ENCODE peak calls at places on chromosomes 6 and 20, in four cellular contexts. I is CD4-positive, alpha-beta T cell; C is HL-60; P is B cell. U is an unnamed sample.

GRCh38 chr20:45588800-45589199 is 9.7 kb upstream of the WFDC8 start:
- DNase-seq in I (no peak), C (no peak), P (no peak), U (no peak)

GRCh38 chr6:130975325-130975724 is 87.7 kb downstream of the EPB41L2 start:
- DNase-seq in I (no peak), C (no peak), P (no peak), U (no peak)

GRCh38 chr6:152232494-152233151 is 404.5 kb downstream of the SYNE1 start:
- DNase-seq in I (no peak), C (no peak), P (no peak), U (no peak)

GRCh38 chr6:20302702-20303251 is 90.5 kb upstream of the MBOAT1 start:
- DNase-seq in I (no peak), C (no peak), P (no peak), U (no peak)

GRCh38 chr6:98020222-98020621 is 737.2 kb upstream of the MMS22L start:
- DNase-seq in I (no peak), C (no peak), P (no peak), U (no peak)

GRCh38 chr6:128412680-128413079 is 107.7 kb downstream of the PTPRK start:
- DNase-seq in I (no peak), C (no peak), P (no peak), U (no peak)

GRCh38 chr20:44050925-44051660 is 135.9 kb downstream of the JPH2 start:
- DNase-seq in I (no peak), C (no peak), P (no peak), U (no peak)

GRCh38 chr6:33075568-33076405 is at the start of gene HLA-DPB1:
- DNase-seq in I (no peak), C (no peak), P (peak; percentile 83), U (no peak)

GRCh38 chr6:28794175-28795002 is 129.4 kb downstream of the TRIM27 start:
- DNase-seq in I (no peak), C (peak; percentile 10), P (no peak), U (no peak)

GRCh38 chr6:100370265-100370664 is 94.5 kb downstream of the SIM1 start:
- DNase-seq in I (no peak), C (no peak), P (no peak), U (no peak)
- TF ChIP-seq CTCF in I (no peak), C (no peak), P (no peak), U (no peak)

GRCh38 chr6:3195695-3196497 is 31.6 kb downstream of the TUBB2B start:
- DNase-seq in I (no peak), C (peak; percentile 17), P (no peak), U (no peak)
- TF ChIP-seq CTCF in I (no peak), C (no peak), P (no peak), U (no peak)

GRCh38 chr6:110357696-110358535 is at the start of gene METTL24:
- DNase-seq in I (no peak), C (peak; percentile 14), P (peak; percentile 68), U (no peak)
- TF ChIP-seq CTCF in I (no peak), C (no peak), P (no peak), U (no peak)

GRCh38 chr6:118934461-118935330 is at the start of gene MCM9:
- DNase-seq in I (peak; percentile 83), C (peak; percentile 88), P (peak; percentile 96), U (peak; percentile 91)
- TF ChIP-seq CTCF in I (no peak), C (no peak), P (no peak), U (no peak)

DNA sequence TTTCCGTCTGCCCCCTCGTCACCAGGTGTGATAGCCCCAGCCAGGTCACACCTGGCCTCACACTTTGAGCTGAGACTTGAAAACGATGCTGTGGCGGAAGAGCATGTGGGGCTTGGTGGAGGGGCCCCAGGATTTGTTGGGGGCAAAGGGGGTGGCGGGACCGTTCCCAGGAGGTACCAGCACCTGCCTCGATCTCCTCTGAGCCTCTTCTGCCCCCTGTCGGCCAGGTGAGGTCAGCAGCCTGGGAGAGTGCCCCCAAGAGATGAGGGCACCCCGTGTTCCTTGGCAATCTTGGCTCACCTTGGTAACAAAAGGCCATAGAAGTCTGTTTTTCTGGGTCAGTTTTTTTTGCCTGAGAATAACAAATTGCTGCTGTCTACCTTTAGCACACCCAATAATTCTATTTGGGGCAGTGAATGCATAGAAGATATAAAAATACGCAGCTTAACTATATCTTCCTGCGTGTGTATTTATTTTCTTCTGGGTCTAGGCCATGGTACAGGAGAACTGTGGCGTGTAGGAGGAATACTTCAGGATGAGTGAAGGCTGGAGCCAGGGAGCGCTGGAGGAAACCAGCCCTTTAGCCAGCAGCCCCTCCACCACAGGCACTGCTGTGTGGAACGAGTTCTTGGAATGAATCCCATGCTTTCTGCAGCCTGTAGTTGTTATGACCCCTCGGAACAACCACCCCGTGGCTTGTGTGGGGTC is 25.2 kb downstream of the SPATA2 start:
- DNase-seq in I (no peak), C (no peak), P (peak; percentile 52), U (peak; percentile 13)
- TF ChIP-seq CTCF in I (peak; percentile 24), C (no peak), P (peak; percentile 23), U (no peak)

GRCh38 chr20:51563141-51563596 is 20.6 kb upstream of the NFATC2 start:
- DNase-seq in I (no peak), C (no peak), P (no peak), U (no peak)

GRCh38 chr20:51560550-51561307 is 18.2 kb upstream of the NFATC2 start:
- DNase-seq in I (no peak), C (no peak), P (no peak), U (no peak)

GRCh38 chr20:51563597-51564332 is 21.2 kb upstream of the NFATC2 start:
- DNase-seq in I (no peak), C (no peak), P (peak; percentile 32), U (no peak)

GRCh38 chr20:51562027-51562333 is 19.5 kb upstream of the NFATC2 start:
- DNase-seq in I (no peak), C (no peak), P (no peak), U (no peak)

DNA sequence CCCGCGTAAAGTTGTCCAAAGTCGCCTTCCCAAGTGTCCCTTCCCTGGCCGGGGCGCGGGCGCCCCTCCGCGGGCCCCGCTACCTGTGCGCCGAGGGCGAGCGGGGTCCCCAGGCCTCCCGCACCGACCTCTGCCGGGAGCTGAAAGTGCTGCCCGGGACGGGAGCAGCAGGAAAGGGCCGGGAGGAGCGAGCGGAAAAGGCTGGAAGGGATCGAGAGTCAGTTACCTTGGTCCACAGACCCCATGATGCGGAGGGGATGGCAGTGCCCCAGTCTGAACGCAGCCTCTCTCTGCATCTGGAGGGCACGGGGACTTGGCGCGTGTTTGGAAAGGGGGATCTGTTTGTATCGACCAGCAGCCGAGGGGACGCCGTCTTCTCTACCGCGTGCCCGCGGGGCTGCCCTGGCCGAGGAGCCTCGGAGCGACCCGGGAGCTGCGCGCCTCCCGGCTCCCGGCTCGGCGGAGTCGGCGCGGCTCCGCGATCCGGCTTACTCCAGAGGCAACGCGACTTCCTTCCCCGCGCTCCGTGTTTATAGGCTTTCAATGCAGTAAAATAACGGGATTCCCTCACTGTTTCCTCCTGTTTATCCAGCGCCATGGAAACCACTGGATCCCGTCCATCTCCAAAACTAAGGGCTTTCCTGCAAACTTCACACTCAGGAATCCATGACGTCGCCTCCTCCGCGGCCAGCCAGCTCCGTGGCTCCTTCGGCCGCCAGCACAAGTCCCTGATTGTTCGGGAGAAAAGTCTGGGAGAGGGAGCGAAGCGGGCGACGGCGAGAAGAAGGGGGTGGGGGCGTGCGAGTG is 20.0 kb upstream of the NFATC2 start:
- DNase-seq in I (no peak), C (no peak), P (peak; percentile 55), U (no peak)
- TF ChIP-seq CTCF in I (peak; percentile 48), C (no peak), P (no peak), U (no peak)

GRCh38 chr6:52551483-52552277 is 25.2 kb downstream of the TRAM2 start:
- DNase-seq in I (no peak), C (no peak), P (no peak), U (no peak)
- TF ChIP-seq CTCF in I (no peak), C (no peak), P (no peak), U (no peak)

DNA sequence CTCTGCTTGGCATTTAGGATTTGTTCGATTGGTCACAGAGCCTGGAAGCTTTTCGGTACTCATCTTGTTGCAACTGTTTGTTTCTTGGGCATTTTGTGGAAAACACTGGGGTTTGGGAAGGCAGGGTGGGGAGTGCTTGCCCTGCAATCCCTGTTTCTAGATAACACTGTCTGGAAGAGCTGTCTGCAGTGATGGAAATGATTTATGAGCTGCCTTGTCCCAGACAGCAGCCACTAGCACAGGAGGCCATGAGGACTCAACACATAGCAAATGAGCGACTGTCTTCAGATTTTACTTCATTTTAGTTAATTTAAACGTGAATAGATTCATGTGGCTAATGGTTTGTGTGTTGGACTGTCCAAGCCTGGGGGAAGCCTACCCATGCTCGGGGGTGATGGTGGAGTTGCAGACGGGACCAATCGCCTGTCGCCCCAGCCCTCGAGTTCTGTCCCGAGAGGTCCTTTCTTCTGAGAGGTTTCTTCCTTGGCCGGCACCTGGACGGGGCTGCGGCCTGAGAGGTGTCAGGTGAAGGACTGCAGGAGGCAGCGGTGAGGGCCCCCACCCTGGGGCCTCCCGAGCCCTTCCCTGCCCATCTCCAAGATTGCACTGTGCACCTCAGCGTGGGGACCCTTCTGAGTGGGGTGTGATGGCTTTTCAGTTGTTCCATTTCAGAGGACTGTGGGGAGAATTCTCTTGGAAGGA is 55.3 kb downstream of the SMOC2 start:
- DNase-seq in I (no peak), C (no peak), P (no peak), U (no peak)
- TF ChIP-seq CTCF in I (no peak), C (no peak), P (no peak), U (no peak)

DNA sequence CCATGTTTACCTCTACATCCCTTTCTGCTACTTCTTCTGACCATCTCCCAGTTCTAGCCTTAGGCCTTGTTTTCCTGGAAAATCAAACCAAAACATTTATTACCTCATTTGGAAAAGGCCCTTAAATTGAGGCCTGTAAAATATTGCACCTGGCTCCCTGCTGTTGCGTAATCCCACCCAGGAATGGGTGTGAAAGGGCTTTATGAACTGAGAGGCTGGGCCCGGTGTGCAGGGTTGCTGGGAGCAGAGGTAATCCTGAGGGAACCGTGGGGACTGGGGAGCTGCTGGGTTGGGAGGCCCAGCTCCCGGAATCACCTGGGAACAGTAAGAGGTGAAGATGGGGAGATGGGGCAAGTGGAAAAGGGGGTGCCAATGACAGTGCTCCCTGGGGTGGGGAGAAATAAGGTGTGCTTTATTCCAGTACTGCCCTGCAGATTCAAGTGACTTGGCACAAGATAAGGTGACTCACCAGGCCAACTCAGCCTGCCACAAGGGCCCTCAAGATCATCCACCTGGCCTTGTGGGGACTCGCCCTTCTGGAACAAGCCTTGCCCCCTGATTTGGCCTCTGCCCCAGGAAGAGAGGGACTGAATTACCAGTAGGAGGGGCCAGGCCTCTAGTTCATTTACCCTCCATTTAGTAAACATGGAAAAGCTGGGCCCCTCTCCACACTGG is 44.2 kb downstream of the KCNK5 start:
- DNase-seq in I (no peak), C (no peak), P (no peak), U (no peak)
- TF ChIP-seq CTCF in I (no peak), C (no peak), P (no peak), U (no peak)